ENCODE peak calls at places on chromosome 15, in eight cellular contexts. One of them, this sample, is unnamed.

GRCh38 chr15:59169337-59169736 is 37.3 kb upstream of the LDHAL6B start:
- DNase-seq in body of pancreas: no peak
- DNase-seq in sigmoid colon: no peak
- DNase-seq in right lobe of liver: no peak
- DNase-seq in HepG2: no peak
- DNase-seq in testis: no peak
- DNase-seq in adrenal gland: no peak
- DNase-seq in H54: no peak
- DNase-seq in this sample: no peak

GRCh38 chr15:70432924-70433500 is 330.3 kb downstream of the UACA start:
- DNase-seq in body of pancreas: no peak
- DNase-seq in sigmoid colon: no peak
- DNase-seq in right lobe of liver: peak
- DNase-seq in HepG2: no peak
- DNase-seq in testis: no peak
- DNase-seq in adrenal gland: no peak
- DNase-seq in H54: no peak
- DNase-seq in this sample: no peak

GRCh38 chr15:40246496-40247275 is 7.8 kb downstream of the PAK6 start:
- DNase-seq in body of pancreas: peak
- DNase-seq in sigmoid colon: peak
- DNase-seq in right lobe of liver: no peak
- DNase-seq in HepG2: no peak
- DNase-seq in testis: no peak
- DNase-seq in adrenal gland: no peak
- DNase-seq in H54: no peak
- DNase-seq in this sample: no peak

GRCh38 chr15:89332446-89332845 is 2.2 kb downstream of the POLG start:
- DNase-seq in body of pancreas: no peak
- DNase-seq in sigmoid colon: no peak
- DNase-seq in right lobe of liver: no peak
- DNase-seq in HepG2: peak
- DNase-seq in testis: no peak
- DNase-seq in adrenal gland: no peak
- DNase-seq in H54: no peak
- DNase-seq in this sample: no peak

GRCh38 chr15:40217166-40217785 is 21.6 kb upstream of the PAK6 start:
- DNase-seq in body of pancreas: peak
- DNase-seq in sigmoid colon: no peak
- DNase-seq in right lobe of liver: peak
- DNase-seq in HepG2: peak
- DNase-seq in testis: peak
- DNase-seq in adrenal gland: peak
- DNase-seq in H54: no peak
- DNase-seq in this sample: no peak

GRCh38 chr15:72184165-72184811 is 13.3 kb downstream of the GRAMD2A start:
- DNase-seq in body of pancreas: peak
- DNase-seq in sigmoid colon: no peak
- DNase-seq in right lobe of liver: no peak
- DNase-seq in HepG2: peak
- DNase-seq in testis: no peak
- DNase-seq in adrenal gland: no peak
- DNase-seq in H54: no peak
- DNase-seq in this sample: no peak

GRCh38 chr15:95559875-95560394 is 770.6 kb upstream of the NR2F2 start:
- DNase-seq in body of pancreas: no peak
- DNase-seq in sigmoid colon: no peak
- DNase-seq in right lobe of liver: no peak
- DNase-seq in HepG2: no peak
- DNase-seq in testis: no peak
- DNase-seq in adrenal gland: peak
- DNase-seq in H54: peak
- DNase-seq in this sample: no peak

GRCh38 chr15:61888074-61888780 is 172.0 kb downstream of the VPS13C start:
- DNase-seq in body of pancreas: no peak
- DNase-seq in sigmoid colon: no peak
- DNase-seq in right lobe of liver: no peak
- DNase-seq in HepG2: no peak
- DNase-seq in testis: no peak
- DNase-seq in adrenal gland: no peak
- DNase-seq in H54: no peak
- DNase-seq in this sample: no peak

GRCh38 chr15:36632196-36632595 is 52.8 kb downstream of the CDIN1 start:
- DNase-seq in body of pancreas: no peak
- DNase-seq in sigmoid colon: no peak
- DNase-seq in right lobe of liver: no peak
- DNase-seq in HepG2: no peak
- DNase-seq in testis: no peak
- DNase-seq in adrenal gland: no peak
- DNase-seq in H54: peak
- DNase-seq in this sample: no peak

GRCh38 chr15:81092559-81092902 is 41.5 kb upstream of the CFAP161 start:
- DNase-seq in body of pancreas: peak
- DNase-seq in sigmoid colon: no peak
- DNase-seq in right lobe of liver: no peak
- DNase-seq in HepG2: no peak
- DNase-seq in testis: peak
- DNase-seq in adrenal gland: peak
- DNase-seq in H54: no peak
- DNase-seq in this sample: peak

GRCh38 chr15:77533530-77533929 is 99.2 kb downstream of the LINGO1 start:
- DNase-seq in body of pancreas: no peak
- DNase-seq in sigmoid colon: peak
- DNase-seq in right lobe of liver: no peak
- DNase-seq in HepG2: no peak
- DNase-seq in testis: no peak
- DNase-seq in adrenal gland: no peak
- DNase-seq in H54: no peak
- DNase-seq in this sample: no peak

GRCh38 chr15:45133561-45133920 is 3.7 kb downstream of the DUOX1 start:
- DNase-seq in body of pancreas: no peak
- DNase-seq in sigmoid colon: no peak
- DNase-seq in right lobe of liver: no peak
- DNase-seq in HepG2: no peak
- DNase-seq in testis: no peak
- DNase-seq in adrenal gland: no peak
- DNase-seq in H54: no peak
- DNase-seq in this sample: no peak

GRCh38 chr15:32887090-32887489 is 169.3 kb downstream of the GREM1 start:
- DNase-seq in body of pancreas: no peak
- DNase-seq in sigmoid colon: no peak
- DNase-seq in right lobe of liver: no peak
- DNase-seq in HepG2: no peak
- DNase-seq in testis: no peak
- DNase-seq in adrenal gland: no peak
- DNase-seq in H54: no peak
- DNase-seq in this sample: no peak

GRCh38 chr15:45611305-45611704 is 23.5 kb upstream of the SQOR start:
- DNase-seq in body of pancreas: no peak
- DNase-seq in sigmoid colon: no peak
- DNase-seq in right lobe of liver: no peak
- DNase-seq in HepG2: peak
- DNase-seq in testis: no peak
- DNase-seq in adrenal gland: no peak
- DNase-seq in H54: no peak
- DNase-seq in this sample: no peak

GRCh38 chr15:29134641-29135071 is 135.0 kb downstream of the NSMCE3 start:
- DNase-seq in body of pancreas: no peak
- DNase-seq in sigmoid colon: no peak
- DNase-seq in right lobe of liver: no peak
- DNase-seq in HepG2: no peak
- DNase-seq in testis: no peak
- DNase-seq in adrenal gland: no peak
- DNase-seq in H54: no peak
- DNase-seq in this sample: no peak

GRCh38 chr15:80154336-80154735 is 1.5 kb downstream of the FAH start:
- DNase-seq in body of pancreas: no peak
- DNase-seq in sigmoid colon: no peak
- DNase-seq in right lobe of liver: peak
- DNase-seq in HepG2: peak
- DNase-seq in testis: peak
- DNase-seq in adrenal gland: peak
- DNase-seq in H54: no peak
- DNase-seq in this sample: no peak

GRCh38 chr15:69160976-69161877 is 792 bp downstream of the GLCE start:
- DNase-seq in body of pancreas: peak
- DNase-seq in sigmoid colon: peak
- DNase-seq in right lobe of liver: peak
- DNase-seq in HepG2: peak
- DNase-seq in testis: peak
- DNase-seq in adrenal gland: peak
- DNase-seq in H54: no peak
- DNase-seq in this sample: peak

GRCh38 chr15:69158843-69159240 is 1.6 kb upstream of the GLCE start:
- DNase-seq in body of pancreas: no peak
- DNase-seq in sigmoid colon: no peak
- DNase-seq in right lobe of liver: no peak
- DNase-seq in HepG2: no peak
- DNase-seq in testis: no peak
- DNase-seq in adrenal gland: no peak
- DNase-seq in H54: no peak
- DNase-seq in this sample: no peak

GRCh38 chr15:69159805-69160140 is 662 bp upstream of the GLCE start:
- DNase-seq in body of pancreas: no peak
- DNase-seq in sigmoid colon: no peak
- DNase-seq in right lobe of liver: no peak
- DNase-seq in HepG2: no peak
- DNase-seq in testis: no peak
- DNase-seq in adrenal gland: no peak
- DNase-seq in H54: no peak
- DNase-seq in this sample: no peak

GRCh38 chr15:69161878-69162213 is 1.4 kb downstream of the GLCE start:
- DNase-seq in body of pancreas: no peak
- DNase-seq in sigmoid colon: no peak
- DNase-seq in right lobe of liver: no peak
- DNase-seq in HepG2: no peak
- DNase-seq in testis: no peak
- DNase-seq in adrenal gland: no peak
- DNase-seq in H54: no peak
- DNase-seq in this sample: no peak

GRCh38 chr15:69160141-69160975 is at the start of gene GLCE:
- DNase-seq in body of pancreas: peak
- DNase-seq in sigmoid colon: peak
- DNase-seq in right lobe of liver: peak
- DNase-seq in HepG2: peak
- DNase-seq in testis: peak
- DNase-seq in adrenal gland: peak
- DNase-seq in H54: peak
- DNase-seq in this sample: peak
- TF ChIP-seq POLR2A in body of pancreas: peak
- TF ChIP-seq POLR2A in sigmoid colon: peak
- TF ChIP-seq POLR2A in right lobe of liver: peak
- TF ChIP-seq POLR2A in HepG2: peak
- TF ChIP-seq POLR2A in testis: peak
- TF ChIP-seq POLR2A in adrenal gland: peak
- TF ChIP-seq POLR2A in H54: peak
- TF ChIP-seq POLR2A in this sample: peak

GRCh38 chr15:65447145-65447544 is 24.4 kb upstream of the IGDCC4 start:
- DNase-seq in body of pancreas: no peak
- DNase-seq in sigmoid colon: no peak
- DNase-seq in right lobe of liver: no peak
- DNase-seq in HepG2: no peak
- DNase-seq in testis: no peak
- DNase-seq in adrenal gland: no peak
- DNase-seq in H54: no peak
- DNase-seq in this sample: no peak
- TF ChIP-seq POLR2A in body of pancreas: no peak
- TF ChIP-seq POLR2A in sigmoid colon: no peak
- TF ChIP-seq POLR2A in right lobe of liver: no peak
- TF ChIP-seq POLR2A in HepG2: no peak
- TF ChIP-seq POLR2A in testis: no peak
- TF ChIP-seq POLR2A in adrenal gland: no peak
- TF ChIP-seq POLR2A in H54: no peak
- TF ChIP-seq POLR2A in this sample: no peak

DNA sequence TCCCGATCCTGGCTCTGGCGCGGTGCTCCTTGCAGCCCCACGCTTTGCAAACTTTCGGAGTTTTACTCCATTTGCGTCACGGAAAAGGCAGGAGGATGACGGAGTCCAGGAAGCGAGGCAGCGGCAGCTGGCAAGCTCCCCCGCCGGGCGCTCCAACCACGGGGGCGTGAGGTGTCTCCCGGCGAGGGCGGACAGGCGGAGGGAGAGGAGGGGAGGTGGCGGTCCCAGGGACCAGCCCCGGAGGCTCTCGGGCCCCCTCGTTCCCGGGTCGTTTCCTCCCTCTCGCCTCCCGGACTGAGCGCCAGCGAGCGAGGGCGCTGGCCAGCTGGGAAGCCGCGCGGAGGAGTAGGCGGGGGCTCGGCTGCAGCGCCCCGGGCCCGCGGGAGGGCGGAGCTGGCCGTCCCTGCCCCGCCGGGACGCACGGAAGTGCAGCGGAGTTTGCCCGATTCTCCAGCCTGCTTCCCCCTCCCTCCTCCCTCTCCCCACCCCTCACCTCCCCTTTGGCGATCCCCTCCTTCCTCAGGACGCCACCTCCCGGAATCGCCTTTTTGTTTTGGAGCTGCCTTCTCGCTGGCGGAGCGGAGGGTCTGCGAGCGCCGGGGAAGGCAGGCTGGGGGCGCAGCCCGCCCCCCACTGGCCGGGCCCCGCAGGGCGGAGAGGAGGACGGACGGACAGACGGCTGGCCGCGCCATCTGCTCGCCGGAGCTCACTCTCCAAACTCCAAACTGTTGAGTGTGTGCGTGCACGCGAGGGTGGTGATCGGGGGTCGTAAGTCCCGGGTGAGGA is at the start of gene SNX33:
- DNase-seq in body of pancreas: peak
- DNase-seq in sigmoid colon: peak
- DNase-seq in right lobe of liver: peak
- DNase-seq in HepG2: peak
- DNase-seq in testis: peak
- DNase-seq in adrenal gland: peak
- DNase-seq in H54: no peak
- DNase-seq in this sample: peak
- TF ChIP-seq POLR2A in body of pancreas: peak
- TF ChIP-seq POLR2A in sigmoid colon: peak
- TF ChIP-seq POLR2A in right lobe of liver: peak
- TF ChIP-seq POLR2A in HepG2: no peak
- TF ChIP-seq POLR2A in testis: peak
- TF ChIP-seq POLR2A in adrenal gland: peak
- TF ChIP-seq POLR2A in H54: peak
- TF ChIP-seq POLR2A in this sample: no peak

DNA sequence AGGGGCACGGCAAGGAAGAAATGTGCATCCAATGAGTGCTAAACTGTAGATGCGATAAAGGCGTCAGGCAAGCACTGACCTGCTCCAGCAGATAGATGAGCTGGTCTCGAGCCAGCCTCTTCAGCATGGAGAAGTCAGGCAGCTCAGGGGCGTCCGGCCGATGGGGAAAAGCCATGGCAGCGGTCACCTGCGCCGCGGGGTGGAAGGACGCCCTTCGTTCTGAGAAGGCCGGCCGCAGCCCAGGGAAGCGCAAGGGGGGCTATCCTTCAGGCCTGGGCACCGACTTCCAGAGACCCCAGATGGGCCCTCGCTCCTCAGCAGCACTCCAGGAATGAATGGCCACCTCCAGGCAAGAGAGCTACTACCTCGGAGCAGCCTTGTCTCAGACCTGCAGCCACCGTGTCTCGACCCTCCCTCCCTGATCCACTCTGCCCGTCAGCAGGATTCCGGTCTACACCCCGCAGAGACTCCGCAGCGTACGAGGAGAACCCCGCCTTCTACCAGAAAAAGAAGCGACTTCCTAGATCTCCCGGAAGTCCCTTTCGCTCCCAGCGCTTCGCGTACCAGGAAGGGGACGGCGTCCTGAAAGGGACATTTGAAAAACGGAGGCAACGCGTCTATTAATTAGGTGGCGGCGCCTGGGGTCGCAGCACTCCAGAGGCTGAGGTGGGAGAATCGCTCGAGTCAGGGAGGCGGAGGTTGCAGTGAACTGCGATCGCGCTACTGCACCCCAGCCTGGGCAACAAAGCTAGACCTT is at the start of gene VPS33B:
- DNase-seq in body of pancreas: peak
- DNase-seq in sigmoid colon: peak
- DNase-seq in right lobe of liver: peak
- DNase-seq in HepG2: peak
- DNase-seq in testis: peak
- DNase-seq in adrenal gland: peak
- DNase-seq in H54: peak
- DNase-seq in this sample: peak
- TF ChIP-seq POLR2A in body of pancreas: peak
- TF ChIP-seq POLR2A in sigmoid colon: no peak
- TF ChIP-seq POLR2A in right lobe of liver: peak
- TF ChIP-seq POLR2A in HepG2: peak
- TF ChIP-seq POLR2A in testis: no peak
- TF ChIP-seq POLR2A in adrenal gland: no peak
- TF ChIP-seq POLR2A in H54: peak
- TF ChIP-seq POLR2A in this sample: peak